ENCODE peak calls at places on chromosomes 7 and 10, in eight cellular contexts. X, C, S, R, E, J, L and Q are unnamed samples.
A peak's percentile ranks its signal among the peaks of the same experiment; 100 is the strongest.

GRCh38 chr10:34908472-34908871 is 93.4 kb upstream of the PARD3 start:
- DNase-seq in S (no peak), J (no peak), E (peak; percentile 59), X (no peak), C (peak; percentile 69), R (no peak), L (no peak), Q (no peak)

GRCh38 chr10:86258488-86258887 is 108.1 kb downstream of the GRID1 start:
- DNase-seq in L (no peak), E (no peak), X (no peak), J (no peak), S (no peak), R (no peak), C (peak; percentile 0), Q (no peak)

GRCh38 chr10:131453772-131454634 is 142.5 kb upstream of the TCERG1L start:
- DNase-seq in C (no peak), L (no peak), X (peak; percentile 58), E (no peak), S (peak; percentile 12), R (peak; percentile 21), J (no peak), Q (no peak)

GRCh38 chr7:106421181-106421762 is 136.5 kb upstream of the NAMPT start:
- DNase-seq in E (peak; percentile 92), L (peak; percentile 63), S (no peak), C (peak; percentile 95), X (no peak), J (peak; percentile 59), R (no peak), Q (peak; percentile 68)

GRCh38 chr10:33618196-33618595 is 283.7 kb upstream of the NRP1 start:
- DNase-seq in R (no peak), S (no peak), C (no peak), J (no peak), E (no peak), X (no peak), L (no peak), Q (no peak)

GRCh38 chr7:159012353-159013069 is 132.2 kb downstream of the VIPR2 start:
- DNase-seq in L (no peak), S (no peak), E (peak; percentile 93), J (peak; percentile 41), R (no peak), X (no peak), C (no peak), Q (no peak)

GRCh38 chr10:22252801-22253577 is 35.2 kb upstream of the EBLN1 start:
- DNase-seq in X (peak; percentile 16), L (peak; percentile 56), R (no peak), J (no peak), S (no peak), E (peak; percentile 75), C (no peak), Q (peak; percentile 57)

GRCh38 chr10:11404931-11405330 is 206.5 kb downstream of the USP6NL start:
- DNase-seq in S (no peak), L (no peak), J (no peak), E (no peak), X (no peak), R (no peak), C (no peak), Q (no peak)

GRCh38 chr7:2807846-2808772 is 36.0 kb downstream of the GNA12 start:
- DNase-seq in E (peak; percentile 51), L (no peak), X (peak; percentile 47), J (no peak), R (no peak), C (peak; percentile 68), S (no peak), Q (no peak)

GRCh38 chr7:66187894-66188293 is 17.2 kb upstream of the TPST1 start:
- DNase-seq in R (no peak), E (peak; percentile 82), J (peak; percentile 44), X (no peak), S (no peak), C (no peak), L (no peak), Q (peak; percentile 74)

GRCh38 chr7:158047386-158048059 is 540.1 kb downstream of the PTPRN2 start:
- DNase-seq in J (no peak), L (no peak), S (no peak), C (no peak), E (peak; percentile 26), R (no peak), X (no peak), Q (peak; percentile 18)

GRCh38 chr7:106205621-106206222 is 79.1 kb downstream of the NAMPT start:
- DNase-seq in X (peak; percentile 19), S (no peak), R (no peak), L (no peak), C (peak; percentile 20), J (no peak), E (no peak), Q (no peak)

DNA sequence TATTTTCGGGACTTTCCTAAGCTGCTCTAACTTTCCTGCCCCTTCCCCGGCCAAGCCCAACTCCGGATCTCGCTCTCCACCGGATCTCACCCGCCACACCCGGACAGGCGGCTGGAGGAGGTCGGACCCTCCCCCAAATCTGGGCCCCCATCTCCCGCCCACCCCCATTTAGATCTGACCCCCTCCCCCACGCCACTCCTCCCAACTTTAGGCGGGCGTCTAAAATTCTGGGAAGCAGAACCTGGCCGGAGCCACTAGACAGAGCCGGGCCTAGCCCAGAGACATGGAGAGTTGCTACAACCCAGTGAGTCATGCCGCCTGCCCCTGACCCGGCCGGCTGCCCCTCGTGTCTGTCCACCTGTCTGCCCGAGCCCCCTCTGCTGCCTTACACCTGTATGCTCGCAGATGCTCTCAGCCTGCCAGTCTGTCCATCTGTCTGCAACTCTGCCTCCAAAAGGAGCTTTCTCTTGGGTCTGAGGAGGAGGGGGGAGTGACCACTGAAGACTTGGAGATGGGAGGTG is at the start of gene NFKB2:
- DNase-seq in R (no peak), X (no peak), E (no peak), J (no peak), L (no peak), C (no peak), S (no peak), Q (peak; percentile 55)
- TF ChIP-seq POLR2A in R (no peak), X (peak; percentile 3), E (no peak), J (no peak), L (no peak), C (peak; percentile 35), S (no peak), Q (no peak)

GRCh38 chr7:151518781-151519044 is 982 bp downstream of the RHEB start:
- DNase-seq in R (no peak), J (no peak), S (no peak), L (no peak), C (no peak), X (no peak), E (no peak), Q (no peak)

GRCh38 chr7:151518105-151518780 is 1.5 kb downstream of the RHEB start:
- DNase-seq in X (no peak), R (no peak), L (peak; percentile 62), E (peak; percentile 91), J (peak; percentile 73), S (peak; percentile 44), C (peak; percentile 48), Q (peak; percentile 89)

GRCh38 chr7:151517601-151518104 is 2.0 kb downstream of the RHEB start:
- DNase-seq in E (no peak), C (no peak), R (no peak), L (no peak), X (no peak), J (no peak), S (no peak), Q (no peak)

GRCh38 chr7:151520419-151521229 is 929 bp upstream of the RHEB start:
- DNase-seq in R (no peak), J (no peak), X (no peak), E (peak; percentile 86), C (no peak), S (no peak), L (peak; percentile 52), Q (peak; percentile 89)

DNA sequence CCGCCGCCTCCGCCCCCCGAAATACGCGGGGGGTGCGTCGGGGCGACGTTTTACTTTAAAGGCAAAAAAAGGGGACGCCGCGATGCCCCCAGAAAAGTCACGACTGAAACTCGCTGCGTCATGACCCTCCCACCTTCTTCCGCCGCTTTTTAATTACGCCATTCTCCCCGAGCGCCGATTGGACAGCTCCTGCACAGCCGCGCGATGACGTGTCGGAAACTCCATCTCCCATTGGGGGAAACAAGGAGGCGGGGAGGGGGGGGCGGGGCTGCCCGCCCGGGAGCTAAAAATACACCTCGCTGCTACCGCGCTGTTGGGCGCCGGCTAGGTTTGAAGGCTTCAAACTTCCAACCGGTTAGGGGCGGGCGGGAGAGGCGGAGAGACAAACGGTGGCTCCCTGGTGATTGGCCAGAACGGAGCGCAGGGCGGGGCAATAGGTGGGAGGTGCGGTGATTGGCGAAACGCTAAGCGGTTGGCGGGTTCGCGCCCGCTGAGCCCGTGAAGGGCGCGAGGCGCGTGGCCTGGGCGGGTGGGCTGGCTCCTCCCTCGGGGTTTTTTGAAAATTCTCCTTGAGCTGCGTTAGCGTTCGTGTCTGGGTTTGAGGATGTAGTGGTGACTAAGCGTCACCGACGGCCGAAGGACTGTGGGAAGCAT is at the start of gene RHEB:
- DNase-seq in J (peak; percentile 99), E (peak; percentile 100), S (peak; percentile 94), L (peak; percentile 99), C (peak; percentile 99), R (peak; percentile 98), X (peak; percentile 90), Q (peak; percentile 99)
- TF ChIP-seq POLR2A in J (peak; percentile 56), E (peak; percentile 47), S (no peak), L (peak; percentile 51), C (no peak), R (no peak), X (peak; percentile 12), Q (no peak)

GRCh38 chr10:43606323-43607198 is at the start of gene ZNF485:
- DNase-seq in X (peak; percentile 71), S (peak; percentile 23), L (peak; percentile 62), E (peak; percentile 81), C (peak; percentile 64), R (peak; percentile 32), J (peak; percentile 35), Q (peak; percentile 75)
- TF ChIP-seq POLR2A in X (peak; percentile 61), S (peak; percentile 89), L (no peak), E (no peak), C (no peak), R (peak; percentile 32), J (peak; percentile 28), Q (peak; percentile 17)

GRCh38 chr7:150950496-150951180 is 27.5 kb downstream of the KCNH2 start:
- DNase-seq in X (no peak), C (no peak), E (peak; percentile 60), L (no peak), S (no peak), J (no peak), R (no peak), Q (no peak)
- TF ChIP-seq POLR2A in X (no peak), C (no peak), E (no peak), L (no peak), S (no peak), J (no peak), R (no peak), Q (no peak)